ENCODE peak calls at places on chromosomes 6 and 20, in five cellular contexts. D is right lobe of liver, M is heart left ventricle, U is neuronal stem cell, A is hepatocyte. C is an unnamed sample.

GRCh38 chr6:110063864-110064263 is 85.8 kb downstream of the GPR6 start:
- DNase-seq in D (no peak), M (no peak), U (no peak), A (no peak), C (no peak)

GRCh38 chr20:51327251-51327841 is 215.2 kb downstream of the NFATC2 start:
- DNase-seq in D (no peak), M (no peak), U (no peak), A (peak; percentile 31), C (no peak)

GRCh38 chr6:87473419-87473903 is 687 bp downstream of the SLC35A1 start:
- DNase-seq in D (no peak), M (peak; percentile 67), U (no peak), A (peak; percentile 75), C (no peak)

GRCh38 chr20:48166082-48166835 is 381.0 kb upstream of the SULF2 start:
- DNase-seq in D (no peak), M (no peak), U (no peak), A (no peak), C (no peak)

GRCh38 chr6:35774116-35774794 is 2.1 kb upstream of the CLPSL2 start:
- DNase-seq in D (no peak), M (no peak), U (no peak), A (no peak), C (no peak)

GRCh38 chr6:154615483-154616025 is 105.1 kb upstream of the CNKSR3 start:
- DNase-seq in D (peak; percentile 62), M (peak; percentile 80), U (no peak), A (peak; percentile 66), C (no peak)

GRCh38 chr6:38234141-38234540 is 405.6 kb downstream of the BTBD9 start:
- DNase-seq in D (no peak), M (no peak), U (no peak), A (no peak), C (no peak)

GRCh38 chr20:63835031-63835858 is 4.2 kb upstream of the ZBTB46 start:
- DNase-seq in D (peak; percentile 82), M (peak; percentile 93), U (peak; percentile 92), A (peak; percentile 96), C (no peak)

GRCh38 chr6:3410385-3411360 is 46.2 kb downstream of the SLC22A23 start:
- DNase-seq in D (no peak), M (peak; percentile 52), U (peak; percentile 73), A (peak; percentile 75), C (peak; percentile 42)

GRCh38 chr6:151389640-151390275 is 1.6 kb downstream of the ZBTB2 start:
- DNase-seq in D (no peak), M (peak; percentile 81), U (no peak), A (peak; percentile 77), C (no peak)

GRCh38 chr6:75201901-75202672 is 3.8 kb downstream of the COL12A1 start:
- DNase-seq in D (no peak), M (peak; percentile 67), U (peak; percentile 41), A (peak; percentile 57), C (no peak)

GRCh38 chr6:2072450-2072849 is 173.0 kb downstream of the GMDS start:
- DNase-seq in D (no peak), M (no peak), U (no peak), A (no peak), C (no peak)

DNA sequence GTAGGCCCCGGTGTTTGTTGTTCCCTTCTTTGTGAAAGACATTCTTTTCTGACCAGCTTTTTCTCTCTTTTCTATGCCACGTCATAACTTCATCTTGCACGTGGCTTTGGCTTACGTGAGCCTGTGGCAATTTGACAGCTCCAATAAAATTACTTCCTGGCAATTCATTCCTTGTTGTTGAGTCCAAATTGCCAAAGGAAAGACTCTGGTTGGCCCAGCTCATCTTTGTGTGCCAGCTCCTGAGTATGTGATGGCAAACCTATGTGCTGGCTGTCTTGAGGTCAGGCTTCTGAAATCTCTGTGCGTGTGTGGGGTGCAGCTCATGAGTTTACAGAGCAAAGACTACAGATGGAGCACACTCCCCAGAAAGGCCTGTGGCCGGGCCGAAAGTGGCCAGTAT is 272.5 kb upstream of the SGK1 start:
- DNase-seq in D (no peak), M (no peak), U (no peak), A (no peak), C (no peak)
- H3K27ac ChIP-seq in D (no peak overlapping the region), M (no peak overlapping the region), U (no peak overlapping the region), A (no peak overlapping the region), C (no peak overlapping the region)

GRCh38 chr6:46628976-46629375 is 23.6 kb downstream of the CYP39A1 start:
- DNase-seq in D (no peak), M (no peak), U (no peak), A (no peak), C (no peak)
- H3K27ac ChIP-seq in D (no peak overlapping the region), M (no peak overlapping the region), U (no peak overlapping the region), A (no peak overlapping the region), C (no peak overlapping the region)

GRCh38 chr6:20126789-20127653 is 85.2 kb downstream of the MBOAT1 start:
- DNase-seq in D (peak; percentile 86), M (peak; percentile 73), U (peak; percentile 51), A (peak; percentile 87), C (peak; percentile 13)
- H3K27ac ChIP-seq in D (peak overlapping the region; percentile 62), M (no peak overlapping the region), U (no peak overlapping the region), A (peak overlapping the region; percentile 35), C (no peak overlapping the region)

DNA sequence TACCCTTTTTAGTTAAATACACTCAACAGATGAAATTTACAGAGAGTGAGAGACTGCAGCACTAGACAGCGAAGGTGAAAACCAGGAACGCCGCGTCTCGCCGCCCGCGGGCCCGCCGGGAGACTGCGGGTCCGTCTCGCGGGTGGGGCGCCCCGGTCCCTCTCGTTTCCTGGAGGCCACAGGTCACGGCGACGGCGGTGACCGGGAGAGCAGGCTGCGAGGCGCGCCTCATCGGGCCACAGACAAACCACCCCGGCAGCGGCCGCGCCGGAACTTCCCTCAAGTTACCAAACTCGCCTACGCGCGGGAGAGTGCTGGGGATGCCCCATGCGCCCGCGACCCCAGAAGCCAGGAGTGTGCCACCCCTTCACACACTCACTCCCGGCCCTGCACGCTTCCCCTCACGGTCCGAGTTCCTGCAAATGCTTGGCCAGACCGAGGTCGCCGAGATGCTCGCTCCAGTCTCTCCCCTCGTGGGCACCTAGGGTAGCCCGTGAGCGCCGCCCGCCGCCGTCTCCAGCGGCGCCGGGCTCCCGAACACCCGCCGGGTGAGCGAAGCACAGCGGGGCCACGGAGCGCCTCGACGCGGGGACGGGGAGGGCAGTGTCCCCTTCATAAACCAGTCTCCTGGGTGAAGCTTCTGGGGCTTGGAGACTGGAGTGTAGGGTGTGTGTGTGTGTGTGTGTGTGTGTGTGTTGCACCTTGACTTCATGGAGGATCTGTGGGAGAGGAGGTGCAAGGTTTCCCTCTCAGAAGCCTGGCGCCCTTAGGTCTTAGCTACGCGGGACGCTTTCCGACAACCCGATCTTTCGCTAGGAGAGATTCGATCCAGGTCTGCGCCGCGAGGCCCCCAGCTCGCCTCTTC is 1.4 kb downstream of the BACH2 start:
- DNase-seq in D (peak; percentile 71), M (peak; percentile 58), U (no peak), A (peak; percentile 68), C (peak; percentile 43)
- H3K27ac ChIP-seq in D (peak overlapping the region; percentile 49), M (peak overlapping the region; percentile 76), U (no peak overlapping the region), A (peak overlapping the region; percentile 84), C (peak overlapping the region; percentile 89)

GRCh38 chr6:6002005-6002808 is 4.5 kb downstream of the NRN1 start:
- DNase-seq in D (no peak), M (no peak), U (no peak), A (no peak), C (no peak)
- H3K27ac ChIP-seq in D (no peak overlapping the region), M (no peak overlapping the region), U (no peak overlapping the region), A (no peak overlapping the region), C (no peak overlapping the region)

C was measured in CD4-positive, alpha-beta T cell.